ENCODE peak calls at places on chromosome 2, in eight cellular contexts. V is SJCRH30; K is bronchial epithelial cell; O is NCI-H82; Y is GM12865; G is stimulated activated CD4-positive, alpha-beta T cell treated with anti-CD3 and anti-CD28 coated beads, Interleukin-1b, Interleukin-23, amount 100 ng/mL, for 24 hours; N is central memory CD8-positive, alpha-beta T cell; E is ELR. D is an unnamed sample.

GRCh38 chr2:70005752-70006446 is 44.5 kb upstream of the ASPRV1 start:
- DNase-seq in V (no peak), K (no peak), O (no peak), Y (no peak), G (no peak), N (no peak), E (no peak), D (no peak)

GRCh38 chr2:233839447-233839820 is 14.9 kb downstream of the HJURP start:
- DNase-seq in V (no peak), K (no peak), O (no peak), Y (no peak), G (no peak), N (no peak), E (no peak), D (no peak)

GRCh38 chr2:128646091-128646490 is 327.4 kb upstream of the HS6ST1 start:
- DNase-seq in V (no peak), K (no peak), O (no peak), Y (no peak), G (no peak), N (no peak), E (no peak), D (no peak)

GRCh38 chr2:171789956-171790355 is 102.7 kb downstream of the DYNC1I2 start:
- DNase-seq in V (no peak), K (no peak), O (no peak), Y (no peak), G (no peak), N (no peak), E (no peak), D (no peak)

GRCh38 chr2:24404582-24404981 is 44.2 kb upstream of the ITSN2 start:
- DNase-seq in V (no peak), K (peak), O (no peak), Y (no peak), G (no peak), N (no peak), E (peak), D (no peak)

GRCh38 chr2:196112408-196113039 is 43.9 kb upstream of the DNAH7 start:
- DNase-seq in V (peak), K (peak), O (no peak), Y (no peak), G (no peak), N (no peak), E (peak), D (no peak)

GRCh38 chr2:230234845-230235244 is 9.3 kb downstream of the SP140 start:
- DNase-seq in V (no peak), K (no peak), O (no peak), Y (peak), G (no peak), N (no peak), E (peak), D (no peak)

GRCh38 chr2:100390001-100390940 is 27.2 kb downstream of the CHST10 start:
- DNase-seq in V (no peak), K (no peak), O (no peak), Y (no peak), G (no peak), N (no peak), E (no peak), D (no peak)

GRCh38 chr2:234458466-234458865 is 38.4 kb downstream of the ARL4C start:
- DNase-seq in V (no peak), K (no peak), O (no peak), Y (no peak), G (no peak), N (no peak), E (no peak), D (no peak)

GRCh38 chr2:84963692-84964405 is 7.1 kb upstream of the KCMF1 start:
- DNase-seq in V (no peak), K (peak), O (no peak), Y (no peak), G (no peak), N (no peak), E (peak), D (no peak)

GRCh38 chr2:107108556-107108955 is 222.6 kb upstream of the ST6GAL2 start:
- DNase-seq in V (no peak), K (peak), O (no peak), Y (no peak), G (no peak), N (no peak), E (peak), D (no peak)

GRCh38 chr2:134772493-134773169 is 53.8 kb upstream of the TMEM163 start:
- DNase-seq in V (no peak), K (peak), O (no peak), Y (no peak), G (no peak), N (no peak), E (no peak), D (no peak)

GRCh38 chr2:108364676-108365297 is 13.0 kb upstream of the SULT1C4 start:
- DNase-seq in V (no peak), K (peak), O (no peak), Y (no peak), G (no peak), N (no peak), E (no peak), D (no peak)

GRCh38 chr2:223488814-223489213 is 113.3 kb downstream of the SCG2 start:
- DNase-seq in V (peak), K (peak), O (peak), Y (no peak), G (no peak), N (no peak), E (peak), D (no peak)

GRCh38 chr2:199443589-199444130 is 14.1 kb downstream of the SATB2 start:
- DNase-seq in V (no peak), K (no peak), O (no peak), Y (no peak), G (no peak), N (no peak), E (peak), D (no peak)

GRCh38 chr2:63743976-63744331 is 97.7 kb upstream of the UGP2 start:
- DNase-seq in V (peak), K (no peak), O (peak), Y (peak), G (no peak), N (no peak), E (no peak), D (no peak)

GRCh38 chr2:232886632-232887031 is 16.6 kb downstream of the SNORC start:
- DNase-seq in V (no peak), K (no peak), O (no peak), Y (no peak), G (no peak), N (no peak), E (no peak), D (no peak)

GRCh38 chr2:51301376-51301775 is 269.4 kb upstream of the NRXN1 start:
- DNase-seq in V (no peak), K (no peak), O (no peak), Y (no peak), G (no peak), N (no peak), E (no peak), D (no peak)

GRCh38 chr2:70981866-70982810 is 3.7 kb downstream of the ANKRD53 start:
- DNase-seq in V (no peak), K (no peak), O (no peak), Y (no peak), G (no peak), N (no peak), E (no peak), D (no peak)

GRCh38 chr2:112728029-112728362 is 7.2 kb downstream of the NT5DC4 start:
- DNase-seq in V (no peak), K (no peak), O (no peak), Y (no peak), G (no peak), N (no peak), E (no peak), D (no peak)

GRCh38 chr2:43293744-43294695 is 67.6 kb upstream of the ZFP36L2 start:
- DNase-seq in V (peak), K (peak), O (no peak), Y (peak), G (no peak), N (no peak), E (peak), D (no peak)

GRCh38 chr2:240149943-240150784 is 9.7 kb upstream of the OTOS start:
- DNase-seq in V (peak), K (peak), O (peak), Y (peak), G (no peak), N (no peak), E (peak), D (peak)

GRCh38 chr2:117763806-117764205 is 50.7 kb upstream of the DDX18 start:
- DNase-seq in V (no peak), K (no peak), O (no peak), Y (no peak), G (no peak), N (no peak), E (no peak), D (no peak)

GRCh38 chr2:192969055-192969454 is 774.3 kb upstream of the TMEFF2 start:
- DNase-seq in V (no peak), K (no peak), O (peak), Y (no peak), G (no peak), N (no peak), E (no peak), D (no peak)

GRCh38 chr2:18930977-18931376 is 341.6 kb upstream of the NT5C1B start:
- DNase-seq in V (no peak), K (no peak), O (no peak), Y (no peak), G (no peak), N (no peak), E (no peak), D (no peak)

GRCh38 chr2:215693269-215693998 is 257.6 kb upstream of the FN1 start:
- DNase-seq in V (no peak), K (peak), O (no peak), Y (no peak), G (no peak), N (no peak), E (peak), D (no peak)

GRCh38 chr2:157150747-157151146 is 106.8 kb upstream of the GALNT5 start:
- DNase-seq in V (no peak), K (no peak), O (no peak), Y (peak), G (no peak), N (no peak), E (peak), D (no peak)

GRCh38 chr2:71860381-71860926 is 287.2 kb downstream of the CYP26B1 start:
- DNase-seq in V (no peak), K (no peak), O (no peak), Y (no peak), G (no peak), N (no peak), E (no peak), D (no peak)

GRCh38 chr2:20562540-20563225 is 88.2 kb downstream of the HS1BP3 start:
- DNase-seq in V (peak), K (no peak), O (peak), Y (no peak), G (no peak), N (no peak), E (no peak), D (peak)

GRCh38 chr2:230418341-230419016 is 2.5 kb downstream of the SP100 start:
- DNase-seq in V (no peak), K (peak), O (no peak), Y (no peak), G (no peak), N (no peak), E (peak), D (no peak)

GRCh38 chr2:166651080-166651675 is 157.1 kb upstream of the SCN7A start:
- DNase-seq in V (peak), K (peak), O (peak), Y (no peak), G (no peak), N (no peak), E (peak), D (peak)

GRCh38 chr2:166632616-166633015 is 138.6 kb upstream of the SCN7A start:
- DNase-seq in V (peak), K (peak), O (no peak), Y (no peak), G (no peak), N (no peak), E (peak), D (no peak)

GRCh38 chr2:79966369-79966768 is 338.2 kb downstream of the LRRTM1 start:
- DNase-seq in V (no peak), K (no peak), O (no peak), Y (no peak), G (no peak), N (no peak), E (no peak), D (no peak)